ENCODE peak calls at places on chromosomes 2 and 18, in four cellular contexts. K is lung, W is AG20443, P is T47D. E is an unnamed sample.

GRCh38 chr2:128695646-128696240 is 377.1 kb upstream of the HS6ST1 start:
- DNase-seq in K (no peak), W (no peak), P (no peak), E (no peak)

GRCh38 chr2:46828039-46828438 is 87.6 kb downstream of the MCFD2 start:
- DNase-seq in K (no peak), W (no peak), P (no peak), E (no peak)

GRCh38 chr18:3889803-3890202 is 439.8 kb downstream of the TGIF1 start:
- DNase-seq in K (no peak), W (peak), P (no peak), E (no peak)

GRCh38 chr2:15730545-15731212 is 139.0 kb downstream of the DDX1 start:
- DNase-seq in K (peak), W (peak), P (peak), E (peak)

GRCh38 chr2:229896857-229897256 is 25.0 kb downstream of the TRIP12 start:
- DNase-seq in K (no peak), W (no peak), P (no peak), E (no peak)

GRCh38 chr2:29215739-29216608 is 100.8 kb downstream of the CLIP4 start:
- DNase-seq in K (no peak), W (no peak), P (no peak), E (no peak)

GRCh38 chr2:114160263-114161001 is 270.5 kb downstream of the ACTR3 start:
- DNase-seq in K (no peak), W (no peak), P (no peak), E (no peak)

GRCh38 chr18:32328379-32328778 is 138.5 kb downstream of the MEP1B start:
- DNase-seq in K (no peak), W (peak), P (no peak), E (no peak)

GRCh38 chr2:24828641-24829040 is 35.4 kb downstream of the CENPO start:
- DNase-seq in K (no peak), W (no peak), P (no peak), E (no peak)

GRCh38 chr18:41146301-41146700 is 808.7 kb upstream of the PIK3C3 start:
- DNase-seq in K (no peak), W (no peak), P (no peak), E (no peak)